ENCODE peak calls at places on chromosomes 3 and 15, in nine cellular contexts. C is progenitor cell of endocrine pancreas, O is dorsolateral prefrontal cortex, Z is transverse colon, W is tibial nerve, H is Peyer's patch, U is Calu3, S is cardiac muscle cell, F is heart left ventricle. P is an unnamed sample.

GRCh38 chr15:83973816-83974215 is 261.8 kb upstream of the GOLGA6L4 start:
- DNase-seq in W (no peak), H (no peak), Z (no peak), S (no peak), C (no peak), U (peak; percentile 22), O (no peak), F (no peak), P (no peak)

GRCh38 chr3:112405845-112406244 is 72.9 kb downstream of the CD200 start:
- DNase-seq in H (no peak), F (no peak), S (no peak), U (no peak), W (no peak), O (no peak), Z (no peak), C (no peak), P (no peak)

GRCh38 chr3:43285644-43286043 is 696 bp upstream of the SNRK start:
- DNase-seq in H (no peak), O (no peak), F (no peak), W (no peak), C (no peak), Z (no peak), S (no peak), U (no peak), P (no peak)

GRCh38 chr15:100879046-100879445 is 585 bp upstream of the ALDH1A3 start:
- DNase-seq in C (no peak), H (no peak), F (no peak), Z (no peak), W (no peak), S (peak; percentile 42), U (no peak), O (no peak), P (no peak)

GRCh38 chr3:179608931-179609720 is 4.5 kb downstream of the NDUFB5 start:
- DNase-seq in U (no peak), S (no peak), W (no peak), F (no peak), C (no peak), Z (no peak), H (no peak), O (no peak), P (no peak)

GRCh38 chr15:90219421-90220141 is 14.2 kb downstream of the CIB1 start:
- DNase-seq in U (peak; percentile 68), C (peak; percentile 41), S (peak; percentile 54), O (no peak), H (peak; percentile 75), F (no peak), Z (peak; percentile 57), W (no peak), P (no peak)

GRCh38 chr3:50078622-50079021 is 10.1 kb upstream of the RBM5 start:
- DNase-seq in W (no peak), O (no peak), U (no peak), F (no peak), C (no peak), H (no peak), Z (no peak), S (no peak), P (no peak)

GRCh38 chr15:63080638-63081250 is 38.2 kb downstream of the TPM1 start:
- DNase-seq in W (no peak), C (no peak), F (no peak), S (no peak), H (no peak), Z (no peak), U (no peak), O (no peak), P (no peak)

GRCh38 chr3:193040836-193041672 is 123.4 kb upstream of the MB21D2 start:
- DNase-seq in F (no peak), O (no peak), U (peak; percentile 30), S (peak; percentile 55), W (no peak), H (no peak), C (no peak), Z (no peak), P (no peak)

GRCh38 chr3:138081371-138082084 is 33.9 kb downstream of the DZIP1L start:
- DNase-seq in H (no peak), S (no peak), Z (no peak), C (no peak), F (no peak), U (no peak), W (no peak), O (no peak), P (peak; percentile 35)

GRCh38 chr15:93029613-93030429 is 59.2 kb downstream of the RGMA start:
- DNase-seq in Z (no peak), S (no peak), O (no peak), C (no peak), U (no peak), H (peak; percentile 65), F (no peak), W (no peak), P (no peak)

GRCh38 chr15:90845201-90845949 is 23.0 kb upstream of the FURIN start:
- DNase-seq in S (no peak), H (peak; percentile 80), O (no peak), F (peak; percentile 40), Z (peak; percentile 29), U (no peak), W (no peak), C (no peak), P (peak; percentile 65)

GRCh38 chr3:161420746-161421145 is 49.4 kb upstream of the SPTSSB start:
- DNase-seq in Z (no peak), O (no peak), U (peak; percentile 44), C (no peak), S (no peak), H (no peak), F (no peak), W (no peak), P (no peak)

GRCh38 chr15:60973637-60974415 is 255.3 kb downstream of the RORA start:
- DNase-seq in W (no peak), U (no peak), H (no peak), Z (no peak), C (no peak), F (no peak), S (peak; percentile 28), O (no peak), P (no peak)

GRCh38 chr3:184380627-184381260 is 890 bp downstream of the CHRD start:
- DNase-seq in F (no peak), O (no peak), H (no peak), C (no peak), W (no peak), S (peak; percentile 24), U (no peak), Z (no peak), P (no peak)

GRCh38 chr3:45644063-45644462 is 45.1 kb upstream of the SACM1L start:
- DNase-seq in W (no peak), C (no peak), O (no peak), U (no peak), H (no peak), S (no peak), Z (no peak), F (no peak), P (peak; percentile 62)

GRCh38 chr3:23959147-23959900 is 14.2 kb downstream of the NR1D2 start:
- DNase-seq in F (no peak), H (no peak), C (no peak), S (no peak), U (peak; percentile 34), O (no peak), Z (no peak), W (no peak), P (peak; percentile 91)

GRCh38 chr3:126714921-126715320 is 10.9 kb downstream of the CHCHD6 start:
- DNase-seq in S (no peak), H (no peak), U (no peak), W (no peak), O (no peak), C (no peak), Z (no peak), F (no peak), P (no peak)
- TF ChIP-seq CTCF in S (no peak), H (no peak), U (peak; percentile 24), W (no peak), O (no peak), C (no peak), Z (no peak), F (no peak), P (no peak)

GRCh38 chr15:73927003-73927475 is 777 bp downstream of the LOXL1 start:
- DNase-seq in S (peak; percentile 74), U (peak; percentile 67), H (peak; percentile 72), Z (peak; percentile 63), W (no peak), F (peak; percentile 85), O (no peak), C (peak; percentile 42), P (no peak)
- TF ChIP-seq CTCF in S (no peak), U (no peak), H (no peak), Z (no peak), W (no peak), F (no peak), O (no peak), C (no peak), P (no peak)

GRCh38 chr3:58779934-58780333 is 113.4 kb upstream of the FAM3D start:
- DNase-seq in F (no peak), O (no peak), Z (no peak), S (no peak), W (no peak), C (no peak), H (no peak), U (no peak), P (no peak)

DNA sequence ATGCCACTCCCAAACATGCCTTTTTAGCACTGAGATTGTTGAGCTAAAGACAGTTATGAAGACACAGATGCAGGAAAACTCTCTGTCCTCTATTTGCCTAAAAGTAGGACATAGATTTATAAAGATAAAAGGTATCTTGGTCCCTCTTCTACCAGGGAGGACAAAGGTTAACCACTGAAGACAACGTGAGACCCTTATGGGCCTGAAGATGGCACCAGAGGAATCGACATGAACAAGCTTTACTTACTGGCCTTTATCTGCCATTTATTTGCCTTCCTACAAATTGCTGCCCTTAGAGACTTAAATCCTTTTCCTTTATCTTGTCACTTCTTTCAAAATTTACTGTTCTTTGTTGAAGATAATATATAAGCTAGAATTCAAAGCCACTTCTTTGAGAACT is 109.7 kb upstream of the FAM3D start:
- DNase-seq in U (no peak), C (no peak), F (no peak), H (no peak), S (no peak), O (no peak), Z (no peak), W (no peak), P (no peak)
- TF ChIP-seq CTCF in U (no peak), C (no peak), F (no peak), H (no peak), S (no peak), O (no peak), Z (no peak), W (no peak), P (no peak)

GRCh38 chr3:69671082-69671952 is 67.9 kb upstream of the MITF start:
- DNase-seq in F (peak; percentile 38), H (no peak), C (peak; percentile 20), Z (no peak), W (no peak), S (peak; percentile 68), U (peak; percentile 46), O (peak; percentile 54), P (no peak)
- TF ChIP-seq CTCF in F (peak; percentile 72), H (peak; percentile 72), C (peak; percentile 92), Z (peak; percentile 72), W (peak; percentile 77), S (peak; percentile 70), U (peak; percentile 44), O (peak; percentile 87), P (peak; percentile 69)

GRCh38 chr3:47851888-47852603 is 49.1 kb downstream of the DHX30 start:
- DNase-seq in Z (no peak), F (no peak), S (no peak), U (no peak), W (no peak), C (no peak), O (no peak), H (no peak), P (no peak)
- TF ChIP-seq CTCF in Z (no peak), F (no peak), S (no peak), U (no peak), W (no peak), C (no peak), O (no peak), H (no peak), P (no peak)

GRCh38 chr3:139537325-139537724 is 2.2 kb downstream of the RBP1 start:
- DNase-seq in W (no peak), O (no peak), F (no peak), C (no peak), H (no peak), S (no peak), Z (no peak), U (no peak), P (no peak)
- TF ChIP-seq CTCF in W (no peak), O (no peak), F (no peak), C (no peak), H (no peak), S (no peak), Z (no peak), U (no peak), P (no peak)